ENCODE peak calls at places on chromosomes 2 and 18, in eight cellular contexts. M, B, R, G, K, N, A and D are unnamed samples.

GRCh38 chr2:158539176-158539895 is 82.6 kb downstream of the PKP4 start:
- DNase-seq in M (no peak), B (no peak), R (peak; percentile 60), G (no peak), K (peak; percentile 81), N (no peak), A (no peak), D (no peak)

GRCh38 chr18:38076346-38077053 is 510.9 kb upstream of the CELF4 start:
- DNase-seq in M (no peak), B (no peak), R (no peak), G (no peak), K (no peak), N (no peak), A (no peak), D (no peak)

GRCh38 chr18:34342960-34343359 is 118.2 kb upstream of the NOL4 start:
- DNase-seq in M (no peak), B (no peak), R (no peak), G (no peak), K (no peak), N (no peak), A (no peak), D (peak; percentile 33)

GRCh38 chr2:68115965-68116364 is 41.7 kb upstream of the PNO1 start:
- DNase-seq in M (no peak), B (no peak), R (no peak), G (no peak), K (no peak), N (no peak), A (no peak), D (no peak)

GRCh38 chr2:238459081-238459629 is 32.4 kb downstream of the ASB1 start:
- DNase-seq in M (peak; percentile 76), B (no peak), R (no peak), G (no peak), K (no peak), N (no peak), A (no peak), D (peak; percentile 27)

GRCh38 chr2:45168731-45169338 is 159.6 kb upstream of the SIX2 start:
- DNase-seq in M (no peak), B (no peak), R (peak; percentile 29), G (peak; percentile 55), K (no peak), N (no peak), A (no peak), D (no peak)

GRCh38 chr18:79567481-79568147 is 112.0 kb upstream of the CTDP1 start:
- DNase-seq in M (peak; percentile 80), B (no peak), R (no peak), G (no peak), K (peak; percentile 74), N (no peak), A (no peak), D (no peak)

GRCh38 chr2:232545511-232546375 is 4.6 kb downstream of the TIGD1 start:
- DNase-seq in M (no peak), B (no peak), R (no peak), G (no peak), K (no peak), N (no peak), A (no peak), D (no peak)

GRCh38 chr18:49185636-49186035 is 234.9 kb upstream of the SMAD7 start:
- DNase-seq in M (no peak), B (no peak), R (no peak), G (no peak), K (no peak), N (no peak), A (no peak), D (no peak)

GRCh38 chr2:10242451-10242850 is 60.3 kb upstream of the HPCAL1 start:
- DNase-seq in M (no peak), B (no peak), R (no peak), G (no peak), K (no peak), N (no peak), A (no peak), D (peak; percentile 29)

GRCh38 chr2:236928353-236929153 is 157.1 kb upstream of the COPS8 start:
- DNase-seq in M (no peak), B (no peak), R (no peak), G (no peak), K (no peak), N (no peak), A (no peak), D (no peak)

GRCh38 chr2:111178296-111178695 is 57.6 kb downstream of the BCL2L11 start:
- DNase-seq in M (no peak), B (no peak), R (no peak), G (no peak), K (no peak), N (no peak), A (no peak), D (no peak)

GRCh38 chr2:881204-881918 is 69.3 kb upstream of the SNTG2 start:
- DNase-seq in M (no peak), B (no peak), R (no peak), G (no peak), K (no peak), N (no peak), A (peak; percentile 3), D (no peak)

GRCh38 chr2:1448009-1448408 is 34.7 kb downstream of the TPO start:
- DNase-seq in M (no peak), B (no peak), R (no peak), G (no peak), K (no peak), N (no peak), A (no peak), D (no peak)

GRCh38 chr2:75021672-75022071 is 63.2 kb downstream of the POLE4 start:
- DNase-seq in M (no peak), B (no peak), R (no peak), G (no peak), K (no peak), N (no peak), A (no peak), D (no peak)

GRCh38 chr2:138333121-138333520 is 168.4 kb upstream of the SPOPL start:
- DNase-seq in M (no peak), B (no peak), R (no peak), G (no peak), K (no peak), N (no peak), A (no peak), D (no peak)

GRCh38 chr2:115208493-115209164 is 766.2 kb downstream of the DPP10 start:
- DNase-seq in M (no peak), B (no peak), R (no peak), G (no peak), K (no peak), N (no peak), A (no peak), D (no peak)

GRCh38 chr2:217900780-217901360 is 101.9 kb downstream of the TNS1 start:
- DNase-seq in M (peak; percentile 17), B (no peak), R (no peak), G (no peak), K (no peak), N (no peak), A (no peak), D (no peak)

GRCh38 chr2:54239427-54239826 is 16.6 kb downstream of the TSPYL6 start:
- DNase-seq in M (no peak), B (no peak), R (no peak), G (no peak), K (peak; percentile 45), N (no peak), A (no peak), D (no peak)

GRCh38 chr2:946073-947005 is 4.3 kb upstream of the SNTG2 start:
- DNase-seq in M (no peak), B (no peak), R (no peak), G (no peak), K (no peak), N (no peak), A (no peak), D (no peak)

GRCh38 chr2:98565941-98566340 is 42.4 kb downstream of the COA5 start:
- DNase-seq in M (no peak), B (no peak), R (no peak), G (no peak), K (no peak), N (no peak), A (no peak), D (no peak)

GRCh38 chr2:60302377-60303126 is 250.9 kb downstream of the BCL11A start:
- DNase-seq in M (no peak), B (no peak), R (no peak), G (no peak), K (no peak), N (no peak), A (no peak), D (no peak)
- TF ChIP-seq CTCF in M (no peak), B (no peak), R (no peak), G (no peak), K (no peak), N (no peak), A (no peak), D (no peak)

DNA sequence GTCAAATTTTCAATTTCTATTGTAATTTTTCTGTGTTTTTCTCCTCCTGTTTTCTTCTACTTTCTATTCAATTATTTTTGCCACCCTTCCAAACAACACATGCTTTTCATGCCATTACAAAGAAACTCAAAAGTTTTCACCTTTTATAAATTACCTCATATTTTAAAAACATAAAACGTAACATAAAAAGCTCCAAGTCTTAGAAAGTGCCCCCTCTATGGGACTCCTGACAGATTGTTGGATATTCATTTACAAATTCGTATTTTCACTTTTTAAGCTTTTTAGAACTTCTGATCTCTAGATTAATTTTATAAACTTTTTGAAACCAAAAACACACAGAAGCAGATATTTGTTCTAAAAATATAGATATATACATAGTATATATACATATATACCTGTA is 1.6 kb downstream of the COL5A2 start:
- DNase-seq in M (no peak), B (no peak), R (no peak), G (no peak), K (no peak), N (no peak), A (no peak), D (no peak)
- TF ChIP-seq CTCF in M (no peak), B (no peak), R (no peak), G (no peak), K (peak; percentile 14), N (no peak), A (peak; percentile 28), D (no peak)

DNA sequence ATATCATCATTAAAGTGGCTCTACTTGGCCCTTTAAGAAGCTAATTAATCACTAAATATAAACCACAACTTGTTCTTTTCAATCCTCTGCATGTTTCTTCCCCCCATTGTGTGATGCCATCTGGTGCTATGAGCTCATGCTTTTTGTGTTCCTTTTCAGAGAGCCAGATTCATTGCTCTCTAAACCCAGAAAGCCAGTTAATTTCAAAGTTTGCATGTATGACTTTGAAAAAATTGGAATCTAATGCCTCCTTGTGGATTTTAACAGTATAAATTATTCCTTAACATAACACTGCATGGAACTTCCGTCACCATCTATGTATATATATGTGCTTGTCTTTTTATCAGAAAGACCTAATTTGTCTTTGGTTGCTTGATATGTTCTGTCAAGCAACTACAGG is 31.1 kb downstream of the TMEM178A start:
- DNase-seq in M (no peak), B (no peak), R (no peak), G (no peak), K (peak; percentile 37), N (no peak), A (no peak), D (no peak)
- TF ChIP-seq CTCF in M (peak; percentile 21), B (no peak), R (no peak), G (no peak), K (peak; percentile 11), N (no peak), A (no peak), D (peak; percentile 74)

DNA sequence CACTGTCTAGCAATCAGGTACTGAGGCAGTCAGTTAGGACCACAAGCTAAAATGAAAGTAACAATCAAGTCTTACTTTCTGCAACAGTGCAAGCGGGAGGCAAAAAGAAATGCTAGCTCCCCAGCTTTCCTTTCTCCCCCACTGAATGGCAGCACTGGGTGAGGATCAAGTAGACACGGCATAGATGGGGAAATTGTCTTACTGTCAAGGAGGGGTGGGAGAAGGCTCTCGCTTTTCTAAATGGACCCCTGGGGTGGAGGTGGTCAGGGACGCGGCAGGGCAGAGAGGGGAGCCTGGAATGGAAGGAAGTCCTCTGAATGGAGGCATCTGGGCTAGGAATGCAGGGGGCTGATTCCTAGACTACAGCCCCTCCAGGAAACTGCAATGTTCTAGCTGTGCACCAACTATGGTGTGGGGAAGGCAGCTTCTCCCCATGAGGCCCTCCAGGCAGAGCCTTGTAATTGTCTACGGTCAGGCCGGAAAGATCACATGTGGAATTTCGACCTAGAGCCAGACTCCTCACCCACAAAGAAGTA is 24.3 kb downstream of the METTL8 start:
- DNase-seq in M (no peak), B (no peak), R (no peak), G (no peak), K (no peak), N (no peak), A (no peak), D (no peak)
- TF ChIP-seq CTCF in M (no peak), B (no peak), R (no peak), G (no peak), K (no peak), N (no peak), A (no peak), D (no peak)